ENCODE peak calls at places on chromosomes 1 and 21, in four cellular contexts. I is dermis microvascular lymphatic vessel endothelial cell, K is NCI-H2081, W is endothelial cell of umbilical vein. G is an unnamed sample.

GRCh38 chr1:165647970-165648369 is 16.9 kb downstream of the MGST3 start:
- DNase-seq in I (no peak), K (no peak), W (peak; percentile 38), G (peak; percentile 25)

GRCh38 chr1:198520524-198521254 is 19.8 kb downstream of the ATP6V1G3 start:
- DNase-seq in I (no peak), K (no peak), W (no peak), G (no peak)

GRCh38 chr21:38765056-38765455 is 40.7 kb upstream of the ETS2 start:
- DNase-seq in I (no peak), K (no peak), W (no peak), G (no peak)

GRCh38 chr1:183191833-183192232 is 5.8 kb downstream of the LAMC2 start:
- DNase-seq in I (no peak), K (no peak), W (peak; percentile 35), G (peak; percentile 80)

GRCh38 chr1:109548321-109549267 is at the start of gene GNAI3:
- DNase-seq in I (peak; percentile 83), K (peak; percentile 92), W (peak; percentile 96), G (peak; percentile 97)

GRCh38 chr21:37766104-37766503 is 150.2 kb downstream of the KCNJ6 start:
- DNase-seq in I (no peak), K (no peak), W (no peak), G (no peak)

GRCh38 chr1:10945988-10946387 is 66.5 kb upstream of the TARDBP start:
- DNase-seq in I (no peak), K (no peak), W (no peak), G (no peak)

GRCh38 chr1:236502579-236502971 is 21.2 kb upstream of the LGALS8 start:
- DNase-seq in I (peak; percentile 78), K (no peak), W (peak; percentile 19), G (peak; percentile 23)

GRCh38 chr1:234869182-234870019 is 259.2 kb downstream of the TOMM20 start:
- DNase-seq in I (no peak), K (no peak), W (no peak), G (no peak)

GRCh38 chr1:94061513-94062443 is 59.2 kb downstream of the ABCA4 start:
- DNase-seq in I (peak; percentile 94), K (peak; percentile 49), W (peak; percentile 86), G (peak; percentile 89)

GRCh38 chr1:170164103-170164763 is 18.5 kb downstream of the NTMT2 start:
- DNase-seq in I (no peak), K (no peak), W (no peak), G (no peak)

GRCh38 chr1:77319036-77319705 is 37.4 kb downstream of the AK5 start:
- DNase-seq in I (no peak), K (no peak), W (no peak), G (no peak)

G was measured in lung microvascular endothelial cell.